ENCODE peak calls at places on chromosomes 1 and 21, in ten cellular contexts. One of them, this sample, is unnamed.

GRCh38 chr1:172893146-172893841 is 157.4 kb downstream of the TNFSF18 start:
- DNase-seq in heart left ventricle: peak; percentile 16
- DNase-seq in fibroblast of lung: peak; percentile 73
- DNase-seq in mesenchymal stem cell: no peak
- DNase-seq in sigmoid colon: no peak
- DNase-seq in heart right ventricle: peak; percentile 49
- DNase-seq in left ventricle myocardium inferior: peak; percentile 44
- DNase-seq in tibial artery: no peak
- DNase-seq in CD8-positive, alpha-beta T cell: no peak
- DNase-seq in PC-9: peak; percentile 49
- DNase-seq in this sample: no peak

GRCh38 chr1:25369241-25369640 is 31.1 kb downstream of the TMEM50A start:
- DNase-seq in sigmoid colon: no peak
- DNase-seq in heart left ventricle: no peak
- DNase-seq in mesenchymal stem cell: no peak
- DNase-seq in fibroblast of lung: no peak
- DNase-seq in PC-9: no peak
- DNase-seq in left ventricle myocardium inferior: no peak
- DNase-seq in tibial artery: no peak
- DNase-seq in heart right ventricle: no peak
- DNase-seq in CD8-positive, alpha-beta T cell: no peak
- DNase-seq in this sample: no peak

GRCh38 chr1:16092923-16093511 is 19.6 kb upstream of the FAM131C start:
- DNase-seq in sigmoid colon: no peak
- DNase-seq in heart right ventricle: no peak
- DNase-seq in fibroblast of lung: no peak
- DNase-seq in CD8-positive, alpha-beta T cell: no peak
- DNase-seq in heart left ventricle: no peak
- DNase-seq in tibial artery: no peak
- DNase-seq in mesenchymal stem cell: no peak
- DNase-seq in left ventricle myocardium inferior: no peak
- DNase-seq in PC-9: no peak
- DNase-seq in this sample: no peak

GRCh38 chr1:97243973-97244560 is 522.5 kb downstream of the PTBP2 start:
- DNase-seq in tibial artery: no peak
- DNase-seq in sigmoid colon: no peak
- DNase-seq in heart right ventricle: no peak
- DNase-seq in fibroblast of lung: peak; percentile 25
- DNase-seq in mesenchymal stem cell: peak; percentile 38
- DNase-seq in CD8-positive, alpha-beta T cell: no peak
- DNase-seq in PC-9: no peak
- DNase-seq in heart left ventricle: no peak
- DNase-seq in left ventricle myocardium inferior: no peak
- DNase-seq in this sample: no peak

GRCh38 chr21:25639922-25640670 is 1.0 kb downstream of the JAM2 start:
- DNase-seq in heart left ventricle: peak; percentile 30
- DNase-seq in PC-9: no peak
- DNase-seq in fibroblast of lung: peak; percentile 10
- DNase-seq in CD8-positive, alpha-beta T cell: no peak
- DNase-seq in tibial artery: no peak
- DNase-seq in sigmoid colon: peak; percentile 73
- DNase-seq in left ventricle myocardium inferior: peak; percentile 38
- DNase-seq in heart right ventricle: peak; percentile 44
- DNase-seq in mesenchymal stem cell: peak; percentile 3
- DNase-seq in this sample: no peak

GRCh38 chr21:34812510-34813265 is 143.9 kb downstream of the CLIC6 start:
- DNase-seq in PC-9: peak; percentile 75
- DNase-seq in left ventricle myocardium inferior: no peak
- DNase-seq in tibial artery: no peak
- DNase-seq in mesenchymal stem cell: peak; percentile 89
- DNase-seq in CD8-positive, alpha-beta T cell: no peak
- DNase-seq in heart left ventricle: no peak
- DNase-seq in fibroblast of lung: peak; percentile 96
- DNase-seq in sigmoid colon: no peak
- DNase-seq in heart right ventricle: no peak
- DNase-seq in this sample: peak; percentile 89

GRCh38 chr21:38272215-38272614 is 15.4 kb downstream of the KCNJ15 start:
- DNase-seq in PC-9: no peak
- DNase-seq in fibroblast of lung: no peak
- DNase-seq in heart right ventricle: no peak
- DNase-seq in mesenchymal stem cell: no peak
- DNase-seq in sigmoid colon: no peak
- DNase-seq in CD8-positive, alpha-beta T cell: no peak
- DNase-seq in heart left ventricle: no peak
- DNase-seq in tibial artery: no peak
- DNase-seq in left ventricle myocardium inferior: no peak
- DNase-seq in this sample: no peak

GRCh38 chr1:115073298-115074087 is 15.8 kb downstream of the TSPAN2 start:
- DNase-seq in heart right ventricle: no peak
- DNase-seq in left ventricle myocardium inferior: peak; percentile 31
- DNase-seq in CD8-positive, alpha-beta T cell: no peak
- DNase-seq in tibial artery: no peak
- DNase-seq in PC-9: peak; percentile 33
- DNase-seq in heart left ventricle: no peak
- DNase-seq in fibroblast of lung: no peak
- DNase-seq in sigmoid colon: no peak
- DNase-seq in mesenchymal stem cell: no peak
- DNase-seq in this sample: no peak

GRCh38 chr21:33892853-33893252 is 22.8 kb downstream of the ATP5PO start:
- DNase-seq in sigmoid colon: no peak
- DNase-seq in tibial artery: no peak
- DNase-seq in heart left ventricle: no peak
- DNase-seq in heart right ventricle: no peak
- DNase-seq in fibroblast of lung: no peak
- DNase-seq in PC-9: no peak
- DNase-seq in CD8-positive, alpha-beta T cell: no peak
- DNase-seq in left ventricle myocardium inferior: no peak
- DNase-seq in mesenchymal stem cell: no peak
- DNase-seq in this sample: no peak

GRCh38 chr21:16587671-16588379 is 858.0 kb downstream of the USP25 start:
- DNase-seq in sigmoid colon: peak; percentile 73
- DNase-seq in mesenchymal stem cell: peak; percentile 34
- DNase-seq in PC-9: peak; percentile 75
- DNase-seq in CD8-positive, alpha-beta T cell: no peak
- DNase-seq in heart left ventricle: no peak
- DNase-seq in tibial artery: peak; percentile 28
- DNase-seq in left ventricle myocardium inferior: no peak
- DNase-seq in fibroblast of lung: peak; percentile 73
- DNase-seq in heart right ventricle: no peak
- DNase-seq in this sample: no peak

GRCh38 chr1:66367369-66367768 is 166.6 kb upstream of the SGIP1 start:
- DNase-seq in PC-9: no peak
- DNase-seq in sigmoid colon: no peak
- DNase-seq in fibroblast of lung: no peak
- DNase-seq in tibial artery: no peak
- DNase-seq in heart left ventricle: no peak
- DNase-seq in left ventricle myocardium inferior: no peak
- DNase-seq in mesenchymal stem cell: no peak
- DNase-seq in heart right ventricle: no peak
- DNase-seq in CD8-positive, alpha-beta T cell: no peak
- DNase-seq in this sample: no peak
- H3K36me3 ChIP-seq in PC-9: no peaks in the 10 kb centered on the region
- H3K36me3 ChIP-seq in sigmoid colon: no peaks in the 10 kb centered on the region
- H3K36me3 ChIP-seq in fibroblast of lung: no peaks in the 10 kb centered on the region
- H3K36me3 ChIP-seq in tibial artery: peaks cover 58% of the 10 kb centered on the region
- H3K36me3 ChIP-seq in heart left ventricle: peaks cover 14% of the 10 kb centered on the region
- H3K36me3 ChIP-seq in left ventricle myocardium inferior: peaks cover 85% of the 10 kb centered on the region
- H3K36me3 ChIP-seq in mesenchymal stem cell: peaks cover 28% of the 10 kb centered on the region
- H3K36me3 ChIP-seq in heart right ventricle: peaks cover 100% of the 10 kb centered on the region
- H3K36me3 ChIP-seq in CD8-positive, alpha-beta T cell: peaks cover 75% of the 10 kb centered on the region
- H3K36me3 ChIP-seq in this sample: no peaks in the 10 kb centered on the region

DNA sequence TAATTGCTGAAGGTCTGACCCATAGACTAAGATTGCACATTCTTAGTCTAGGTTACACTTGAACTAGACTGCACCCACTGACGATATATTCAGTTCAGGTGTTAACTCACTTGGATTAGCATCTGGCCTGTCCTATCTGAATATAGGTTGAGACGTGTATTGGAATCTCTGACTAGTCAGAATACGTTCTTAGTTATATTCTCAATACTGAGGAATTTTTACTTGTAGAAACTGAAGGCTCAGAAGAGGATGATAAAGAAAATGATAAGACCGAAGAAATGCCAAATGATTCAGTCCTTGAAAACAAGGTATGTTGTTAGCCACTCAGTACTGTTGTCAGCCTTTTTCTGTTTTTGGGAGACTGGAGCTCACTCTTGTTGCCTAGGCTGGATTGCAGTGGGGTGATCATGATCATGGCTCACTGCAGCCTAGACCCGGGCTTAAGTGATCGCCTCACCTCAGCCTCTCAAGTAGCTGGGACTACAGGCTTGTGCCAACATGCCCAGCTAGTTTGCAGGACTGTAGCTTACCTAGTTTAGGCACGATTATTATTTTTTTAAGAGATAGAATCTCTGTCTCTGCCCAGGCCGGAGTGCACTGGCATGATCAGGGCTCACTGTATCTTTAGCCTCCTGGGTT is 10.8 kb downstream of the CCDC17 start:
- DNase-seq in heart left ventricle: no peak
- DNase-seq in sigmoid colon: no peak
- DNase-seq in mesenchymal stem cell: no peak
- DNase-seq in CD8-positive, alpha-beta T cell: no peak
- DNase-seq in fibroblast of lung: no peak
- DNase-seq in tibial artery: no peak
- DNase-seq in PC-9: no peak
- DNase-seq in heart right ventricle: no peak
- DNase-seq in left ventricle myocardium inferior: no peak
- DNase-seq in this sample: no peak
- H3K36me3 ChIP-seq in heart left ventricle: peaks cover 6% of the 10 kb centered on the region
- H3K36me3 ChIP-seq in sigmoid colon: peaks cover 17% of the 10 kb centered on the region
- H3K36me3 ChIP-seq in mesenchymal stem cell: peaks cover 78% of the 10 kb centered on the region
- H3K36me3 ChIP-seq in CD8-positive, alpha-beta T cell: peaks cover 36% of the 10 kb centered on the region
- H3K36me3 ChIP-seq in fibroblast of lung: peaks cover 12% of the 10 kb centered on the region
- H3K36me3 ChIP-seq in tibial artery: peaks cover 37% of the 10 kb centered on the region
- H3K36me3 ChIP-seq in PC-9: peaks cover 44% of the 10 kb centered on the region
- H3K36me3 ChIP-seq in heart right ventricle: peaks cover 77% of the 10 kb centered on the region
- H3K36me3 ChIP-seq in left ventricle myocardium inferior: peaks cover 81% of the 10 kb centered on the region
- H3K36me3 ChIP-seq in this sample: peaks cover 39% of the 10 kb centered on the region

DNA sequence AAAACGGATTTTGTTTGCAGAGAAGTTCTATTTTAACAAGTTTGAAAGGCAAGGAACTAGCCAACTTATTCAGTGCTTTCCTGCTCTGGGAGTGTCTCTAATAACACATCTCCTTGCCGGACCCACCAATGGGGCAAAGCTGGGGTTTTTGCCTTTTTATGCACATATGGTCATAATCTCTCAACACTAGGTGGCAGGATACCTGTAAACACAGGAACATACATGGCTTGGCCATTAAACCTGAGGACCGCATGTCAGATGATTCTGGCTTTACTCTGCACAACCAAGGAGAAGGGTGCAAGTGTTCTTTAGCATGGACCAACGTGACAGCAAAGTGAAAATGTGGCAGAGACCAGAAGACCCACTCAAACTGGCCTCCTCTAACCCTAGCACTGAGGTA is 4.9 kb downstream of the TMEM9 start:
- DNase-seq in CD8-positive, alpha-beta T cell: no peak
- DNase-seq in mesenchymal stem cell: peak; percentile 41
- DNase-seq in tibial artery: no peak
- DNase-seq in left ventricle myocardium inferior: no peak
- DNase-seq in heart right ventricle: no peak
- DNase-seq in sigmoid colon: no peak
- DNase-seq in heart left ventricle: no peak
- DNase-seq in fibroblast of lung: peak; percentile 25
- DNase-seq in PC-9: peak; percentile 47
- DNase-seq in this sample: peak; percentile 13
- H3K36me3 ChIP-seq in CD8-positive, alpha-beta T cell: peaks cover 24% of the 10 kb centered on the region
- H3K36me3 ChIP-seq in mesenchymal stem cell: peaks cover 77% of the 10 kb centered on the region
- H3K36me3 ChIP-seq in tibial artery: peaks cover 23% of the 10 kb centered on the region
- H3K36me3 ChIP-seq in left ventricle myocardium inferior: peaks cover 54% of the 10 kb centered on the region
- H3K36me3 ChIP-seq in heart right ventricle: peaks cover 70% of the 10 kb centered on the region
- H3K36me3 ChIP-seq in sigmoid colon: peaks cover 19% of the 10 kb centered on the region
- H3K36me3 ChIP-seq in heart left ventricle: peaks cover 10% of the 10 kb centered on the region
- H3K36me3 ChIP-seq in fibroblast of lung: peaks cover 14% of the 10 kb centered on the region
- H3K36me3 ChIP-seq in PC-9: peaks cover 5% of the 10 kb centered on the region
- H3K36me3 ChIP-seq in this sample: peaks cover 50% of the 10 kb centered on the region

GRCh38 chr1:176159993-176160392 is 47.1 kb downstream of the COP1 start:
- DNase-seq in CD8-positive, alpha-beta T cell: no peak
- DNase-seq in fibroblast of lung: no peak
- DNase-seq in tibial artery: no peak
- DNase-seq in heart right ventricle: no peak
- DNase-seq in mesenchymal stem cell: no peak
- DNase-seq in heart left ventricle: no peak
- DNase-seq in left ventricle myocardium inferior: no peak
- DNase-seq in sigmoid colon: no peak
- DNase-seq in PC-9: no peak
- DNase-seq in this sample: no peak
- H3K36me3 ChIP-seq in CD8-positive, alpha-beta T cell: peaks cover 4% of the 10 kb centered on the region
- H3K36me3 ChIP-seq in fibroblast of lung: no peaks in the 10 kb centered on the region
- H3K36me3 ChIP-seq in tibial artery: peaks cover 24% of the 10 kb centered on the region
- H3K36me3 ChIP-seq in heart right ventricle: peaks cover 72% of the 10 kb centered on the region
- H3K36me3 ChIP-seq in mesenchymal stem cell: peaks cover 72% of the 10 kb centered on the region
- H3K36me3 ChIP-seq in heart left ventricle: peaks cover 3% of the 10 kb centered on the region
- H3K36me3 ChIP-seq in left ventricle myocardium inferior: peaks cover 49% of the 10 kb centered on the region
- H3K36me3 ChIP-seq in sigmoid colon: no peaks in the 10 kb centered on the region
- H3K36me3 ChIP-seq in PC-9: peaks cover 17% of the 10 kb centered on the region
- H3K36me3 ChIP-seq in this sample: no peaks in the 10 kb centered on the region

GRCh38 chr1:33009561-33009960 is 27.1 kb downstream of the AK2 start:
- DNase-seq in CD8-positive, alpha-beta T cell: no peak
- DNase-seq in heart right ventricle: no peak
- DNase-seq in fibroblast of lung: no peak
- DNase-seq in sigmoid colon: no peak
- DNase-seq in tibial artery: no peak
- DNase-seq in heart left ventricle: no peak
- DNase-seq in left ventricle myocardium inferior: no peak
- DNase-seq in mesenchymal stem cell: no peak
- DNase-seq in PC-9: no peak
- DNase-seq in this sample: no peak
- H3K36me3 ChIP-seq in CD8-positive, alpha-beta T cell: peaks cover 51% of the 10 kb centered on the region
- H3K36me3 ChIP-seq in heart right ventricle: peaks cover 44% of the 10 kb centered on the region
- H3K36me3 ChIP-seq in fibroblast of lung: peaks cover 14% of the 10 kb centered on the region
- H3K36me3 ChIP-seq in sigmoid colon: peaks cover 10% of the 10 kb centered on the region
- H3K36me3 ChIP-seq in tibial artery: peaks cover 26% of the 10 kb centered on the region
- H3K36me3 ChIP-seq in heart left ventricle: peaks cover 7% of the 10 kb centered on the region
- H3K36me3 ChIP-seq in left ventricle myocardium inferior: peaks cover 42% of the 10 kb centered on the region
- H3K36me3 ChIP-seq in mesenchymal stem cell: peaks cover 50% of the 10 kb centered on the region
- H3K36me3 ChIP-seq in PC-9: peaks cover 37% of the 10 kb centered on the region
- H3K36me3 ChIP-seq in this sample: peaks cover 38% of the 10 kb centered on the region